ENCODE peak calls at places on chromosomes 12 and 14, in ten cellular contexts. One of them, this sample, is unnamed.
A peak's percentile ranks its signal among the peaks of the same experiment; 100 is the strongest.

GRCh38 chr12:83793616-83794015 is 1106.9 kb downstream of the TMTC2 start:
- DNase-seq in GM12892: no peak
- DNase-seq in stomach: no peak
- DNase-seq in GM12891: no peak
- DNase-seq in GM23338: no peak
- DNase-seq in HCT116: no peak
- DNase-seq in upper lobe of left lung: no peak
- DNase-seq in HepG2: no peak
- DNase-seq in spleen: no peak
- DNase-seq in breast epithelium: no peak
- DNase-seq in this sample: no peak

GRCh38 chr14:80988742-80989429 is 33.5 kb downstream of the TSHR start:
- DNase-seq in GM12892: no peak
- DNase-seq in stomach: no peak
- DNase-seq in GM12891: no peak
- DNase-seq in GM23338: no peak
- DNase-seq in HCT116: no peak
- DNase-seq in upper lobe of left lung: no peak
- DNase-seq in HepG2: no peak
- DNase-seq in spleen: no peak
- DNase-seq in breast epithelium: no peak
- DNase-seq in this sample: no peak

GRCh38 chr12:1373887-1374286 is 220.5 kb downstream of the FBXL14 start:
- DNase-seq in GM12892: no peak
- DNase-seq in stomach: no peak
- DNase-seq in GM12891: no peak
- DNase-seq in GM23338: no peak
- DNase-seq in HCT116: no peak
- DNase-seq in upper lobe of left lung: no peak
- DNase-seq in HepG2: no peak
- DNase-seq in spleen: no peak
- DNase-seq in breast epithelium: no peak
- DNase-seq in this sample: no peak

GRCh38 chr12:124507188-124508109 is 60.0 kb downstream of the NCOR2 start:
- DNase-seq in GM12892: no peak
- DNase-seq in stomach: no peak
- DNase-seq in GM12891: no peak
- DNase-seq in GM23338: no peak
- DNase-seq in HCT116: no peak
- DNase-seq in upper lobe of left lung: no peak
- DNase-seq in HepG2: no peak
- DNase-seq in spleen: no peak
- DNase-seq in breast epithelium: no peak
- DNase-seq in this sample: no peak

GRCh38 chr12:68733661-68734071 is 12.3 kb upstream of the SLC35E3 start:
- DNase-seq in GM12892: no peak
- DNase-seq in stomach: no peak
- DNase-seq in GM12891: no peak
- DNase-seq in GM23338: no peak
- DNase-seq in HCT116: no peak
- DNase-seq in upper lobe of left lung: no peak
- DNase-seq in HepG2: no peak
- DNase-seq in spleen: no peak
- DNase-seq in breast epithelium: no peak
- DNase-seq in this sample: no peak

GRCh38 chr12:19048943-19049342 is 80.6 kb upstream of the PLEKHA5 start:
- DNase-seq in GM12892: no peak
- DNase-seq in stomach: no peak
- DNase-seq in GM12891: no peak
- DNase-seq in GM23338: no peak
- DNase-seq in HCT116: no peak
- DNase-seq in upper lobe of left lung: no peak
- DNase-seq in HepG2: no peak
- DNase-seq in spleen: no peak
- DNase-seq in breast epithelium: no peak
- DNase-seq in this sample: no peak

GRCh38 chr14:66247662-66248061 is 238.5 kb upstream of the CCDC196 start:
- DNase-seq in GM12892: no peak
- DNase-seq in stomach: no peak
- DNase-seq in GM12891: no peak
- DNase-seq in GM23338: no peak
- DNase-seq in HCT116: no peak
- DNase-seq in upper lobe of left lung: no peak
- DNase-seq in HepG2: no peak
- DNase-seq in spleen: no peak
- DNase-seq in breast epithelium: no peak
- DNase-seq in this sample: no peak

GRCh38 chr14:103463149-103463548 is 59.5 kb downstream of the CKB start:
- DNase-seq in GM12892: no peak
- DNase-seq in stomach: no peak
- DNase-seq in GM12891: no peak
- DNase-seq in GM23338: no peak
- DNase-seq in HCT116: no peak
- DNase-seq in upper lobe of left lung: no peak
- DNase-seq in HepG2: no peak
- DNase-seq in spleen: no peak
- DNase-seq in breast epithelium: no peak
- DNase-seq in this sample: no peak

GRCh38 chr12:83477706-83478105 is 791.0 kb downstream of the TMTC2 start:
- DNase-seq in GM12892: no peak
- DNase-seq in stomach: no peak
- DNase-seq in GM12891: no peak
- DNase-seq in GM23338: no peak
- DNase-seq in HCT116: no peak
- DNase-seq in upper lobe of left lung: no peak
- DNase-seq in HepG2: no peak
- DNase-seq in spleen: no peak
- DNase-seq in breast epithelium: no peak
- DNase-seq in this sample: no peak

GRCh38 chr12:547883-548470 is 88.2 kb downstream of the B4GALNT3 start:
- DNase-seq in GM12892: no peak
- DNase-seq in stomach: no peak
- DNase-seq in GM12891: no peak
- DNase-seq in GM23338: no peak
- DNase-seq in HCT116: no peak
- DNase-seq in upper lobe of left lung: no peak
- DNase-seq in HepG2: no peak
- DNase-seq in spleen: peak; percentile 57
- DNase-seq in breast epithelium: no peak
- DNase-seq in this sample: no peak

GRCh38 chr12:6161124-6161882 is 36.8 kb upstream of the VWF start:
- DNase-seq in GM12892: no peak
- DNase-seq in stomach: no peak
- DNase-seq in GM12891: no peak
- DNase-seq in GM23338: no peak
- DNase-seq in HCT116: no peak
- DNase-seq in upper lobe of left lung: no peak
- DNase-seq in HepG2: no peak
- DNase-seq in spleen: peak; percentile 69
- DNase-seq in breast epithelium: no peak
- DNase-seq in this sample: no peak

GRCh38 chr14:73758392-73759182 is 44.4 kb upstream of the PNMA1 start:
- DNase-seq in GM12892: no peak
- DNase-seq in stomach: peak; percentile 82
- DNase-seq in GM12891: peak; percentile 49
- DNase-seq in GM23338: peak; percentile 90
- DNase-seq in HCT116: peak; percentile 63
- DNase-seq in upper lobe of left lung: peak; percentile 86
- DNase-seq in HepG2: peak; percentile 71
- DNase-seq in spleen: peak; percentile 96
- DNase-seq in breast epithelium: no peak
- DNase-seq in this sample: peak; percentile 77

GRCh38 chr14:80419339-80419738 is 208.0 kb upstream of the DIO2 start:
- DNase-seq in GM12892: no peak
- DNase-seq in stomach: peak; percentile 71
- DNase-seq in GM12891: no peak
- DNase-seq in GM23338: no peak
- DNase-seq in HCT116: no peak
- DNase-seq in upper lobe of left lung: no peak
- DNase-seq in HepG2: no peak
- DNase-seq in spleen: no peak
- DNase-seq in breast epithelium: no peak
- DNase-seq in this sample: peak; percentile 68

GRCh38 chr12:4448376-4448775 is 2.8 kb upstream of the FGF6 start:
- DNase-seq in GM12892: no peak
- DNase-seq in stomach: no peak
- DNase-seq in GM12891: no peak
- DNase-seq in GM23338: no peak
- DNase-seq in HCT116: no peak
- DNase-seq in upper lobe of left lung: no peak
- DNase-seq in HepG2: no peak
- DNase-seq in spleen: no peak
- DNase-seq in breast epithelium: no peak
- DNase-seq in this sample: no peak

DNA sequence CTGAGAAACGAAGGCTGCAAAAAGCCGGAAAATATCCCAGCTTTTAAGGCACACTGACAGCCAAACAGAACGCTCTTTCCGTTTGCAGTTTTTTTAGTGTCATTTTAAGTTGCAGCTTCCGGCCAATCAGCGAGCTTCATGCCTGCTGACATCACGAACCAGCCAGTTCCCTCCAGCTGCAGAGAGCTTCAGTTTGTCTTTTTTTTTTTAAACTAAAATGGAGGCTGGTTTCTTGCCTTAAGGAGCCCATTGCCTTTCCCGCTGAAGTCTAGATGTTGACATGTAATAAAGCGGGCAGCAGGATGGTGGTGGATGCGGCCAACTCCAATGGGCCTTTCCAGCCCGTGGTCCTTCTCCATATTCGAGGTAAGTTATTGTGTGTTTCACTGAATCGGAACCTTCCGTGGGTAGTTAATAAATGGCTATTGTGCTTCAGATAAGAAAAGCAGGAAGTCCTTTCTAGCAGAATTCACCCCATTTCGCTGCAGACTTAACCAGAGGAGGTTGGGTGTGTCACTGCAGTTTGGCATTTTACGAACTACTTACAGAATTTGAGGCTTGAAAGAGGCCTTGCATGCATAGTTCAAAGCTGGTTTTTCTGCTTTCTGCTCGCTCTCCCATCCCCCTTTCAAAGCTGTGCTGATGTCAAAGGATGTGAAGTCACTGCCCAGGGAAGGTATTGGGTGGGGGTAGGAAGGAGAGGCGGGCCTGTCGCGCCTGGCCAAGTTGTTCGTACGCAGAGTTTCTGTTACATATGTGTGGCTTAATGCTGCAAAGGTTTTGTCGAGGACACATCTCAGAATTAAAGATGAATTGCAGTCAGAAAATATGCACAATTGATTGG is 48.4 kb downstream of the PPP2R5C start:
- DNase-seq in GM12892: peak; percentile 41
- DNase-seq in stomach: peak; percentile 86
- DNase-seq in GM12891: peak; percentile 47
- DNase-seq in GM23338: peak; percentile 96
- DNase-seq in HCT116: peak; percentile 91
- DNase-seq in upper lobe of left lung: peak; percentile 93
- DNase-seq in HepG2: peak; percentile 91
- DNase-seq in spleen: peak; percentile 94
- DNase-seq in breast epithelium: peak; percentile 78
- DNase-seq in this sample: peak; percentile 92
- TF ChIP-seq POLR2AphosphoS5 in GM12892: peak; percentile 68
- TF ChIP-seq POLR2AphosphoS5 in stomach: peak; percentile 97
- TF ChIP-seq POLR2AphosphoS5 in GM12891: peak; percentile 89
- TF ChIP-seq POLR2AphosphoS5 in GM23338: peak; percentile 73
- TF ChIP-seq POLR2AphosphoS5 in HCT116: peak; percentile 72
- TF ChIP-seq POLR2AphosphoS5 in upper lobe of left lung: peak; percentile 93
- TF ChIP-seq POLR2AphosphoS5 in HepG2: peak; percentile 83
- TF ChIP-seq POLR2AphosphoS5 in spleen: peak; percentile 86
- TF ChIP-seq POLR2AphosphoS5 in breast epithelium: peak; percentile 65
- TF ChIP-seq POLR2AphosphoS5 in this sample: peak; percentile 99

GRCh38 chr12:104137175-104137901 is 672 bp downstream of the NFYB start:
- DNase-seq in GM12892: peak; percentile 30
- DNase-seq in stomach: peak; percentile 34
- DNase-seq in GM12891: peak; percentile 24
- DNase-seq in GM23338: peak; percentile 70
- DNase-seq in HCT116: no peak
- DNase-seq in upper lobe of left lung: peak; percentile 39
- DNase-seq in HepG2: peak; percentile 47
- DNase-seq in spleen: peak; percentile 92
- DNase-seq in breast epithelium: no peak
- DNase-seq in this sample: peak; percentile 17
- TF ChIP-seq POLR2AphosphoS5 in GM12892: no peak
- TF ChIP-seq POLR2AphosphoS5 in stomach: no peak
- TF ChIP-seq POLR2AphosphoS5 in GM12891: peak; percentile 48
- TF ChIP-seq POLR2AphosphoS5 in GM23338: no peak
- TF ChIP-seq POLR2AphosphoS5 in HCT116: peak; percentile 20
- TF ChIP-seq POLR2AphosphoS5 in upper lobe of left lung: no peak
- TF ChIP-seq POLR2AphosphoS5 in HepG2: peak; percentile 59
- TF ChIP-seq POLR2AphosphoS5 in spleen: peak; percentile 49
- TF ChIP-seq POLR2AphosphoS5 in breast epithelium: no peak
- TF ChIP-seq POLR2AphosphoS5 in this sample: no peak

GRCh38 chr12:106147956-106148355 is 9.2 kb upstream of the NUAK1 start:
- DNase-seq in GM12892: no peak
- DNase-seq in stomach: peak; percentile 84
- DNase-seq in GM12891: no peak
- DNase-seq in GM23338: no peak
- DNase-seq in HCT116: no peak
- DNase-seq in upper lobe of left lung: no peak
- DNase-seq in HepG2: no peak
- DNase-seq in spleen: no peak
- DNase-seq in breast epithelium: no peak
- DNase-seq in this sample: peak; percentile 51
- TF ChIP-seq POLR2AphosphoS5 in GM12892: no peak
- TF ChIP-seq POLR2AphosphoS5 in stomach: peak; percentile 35
- TF ChIP-seq POLR2AphosphoS5 in GM12891: no peak
- TF ChIP-seq POLR2AphosphoS5 in GM23338: no peak
- TF ChIP-seq POLR2AphosphoS5 in HCT116: no peak
- TF ChIP-seq POLR2AphosphoS5 in upper lobe of left lung: no peak
- TF ChIP-seq POLR2AphosphoS5 in HepG2: no peak
- TF ChIP-seq POLR2AphosphoS5 in spleen: no peak
- TF ChIP-seq POLR2AphosphoS5 in breast epithelium: no peak
- TF ChIP-seq POLR2AphosphoS5 in this sample: no peak

GRCh38 chr12:45356822-45357546 is 141.1 kb downstream of the ANO6 start:
- DNase-seq in GM12892: no peak
- DNase-seq in stomach: no peak
- DNase-seq in GM12891: no peak
- DNase-seq in GM23338: no peak
- DNase-seq in HCT116: no peak
- DNase-seq in upper lobe of left lung: no peak
- DNase-seq in HepG2: no peak
- DNase-seq in spleen: no peak
- DNase-seq in breast epithelium: no peak
- DNase-seq in this sample: no peak

GRCh38 chr12:45354399-45354798 is 138.5 kb downstream of the ANO6 start:
- DNase-seq in GM12892: no peak
- DNase-seq in stomach: no peak
- DNase-seq in GM12891: no peak
- DNase-seq in GM23338: peak; percentile 23
- DNase-seq in HCT116: no peak
- DNase-seq in upper lobe of left lung: no peak
- DNase-seq in HepG2: no peak
- DNase-seq in spleen: no peak
- DNase-seq in breast epithelium: no peak
- DNase-seq in this sample: no peak

GRCh38 chr12:45355750-45356149 is 139.9 kb downstream of the ANO6 start:
- DNase-seq in GM12892: no peak
- DNase-seq in stomach: no peak
- DNase-seq in GM12891: no peak
- DNase-seq in GM23338: no peak
- DNase-seq in HCT116: no peak
- DNase-seq in upper lobe of left lung: no peak
- DNase-seq in HepG2: no peak
- DNase-seq in spleen: no peak
- DNase-seq in breast epithelium: no peak
- DNase-seq in this sample: no peak

GRCh38 chr12:45353944-45354343 is 138.0 kb downstream of the ANO6 start:
- DNase-seq in GM12892: no peak
- DNase-seq in stomach: no peak
- DNase-seq in GM12891: no peak
- DNase-seq in GM23338: no peak
- DNase-seq in HCT116: no peak
- DNase-seq in upper lobe of left lung: no peak
- DNase-seq in HepG2: no peak
- DNase-seq in spleen: no peak
- DNase-seq in breast epithelium: no peak
- DNase-seq in this sample: no peak

GRCh38 chr12:45357547-45358417 is 141.9 kb downstream of the ANO6 start:
- DNase-seq in GM12892: no peak
- DNase-seq in stomach: no peak
- DNase-seq in GM12891: no peak
- DNase-seq in GM23338: no peak
- DNase-seq in HCT116: no peak
- DNase-seq in upper lobe of left lung: no peak
- DNase-seq in HepG2: peak; percentile 6
- DNase-seq in spleen: no peak
- DNase-seq in breast epithelium: no peak
- DNase-seq in this sample: no peak
- TF ChIP-seq POLR2AphosphoS5 in GM12892: no peak
- TF ChIP-seq POLR2AphosphoS5 in stomach: no peak
- TF ChIP-seq POLR2AphosphoS5 in GM12891: no peak
- TF ChIP-seq POLR2AphosphoS5 in GM23338: no peak
- TF ChIP-seq POLR2AphosphoS5 in HCT116: no peak
- TF ChIP-seq POLR2AphosphoS5 in upper lobe of left lung: no peak
- TF ChIP-seq POLR2AphosphoS5 in HepG2: no peak
- TF ChIP-seq POLR2AphosphoS5 in spleen: no peak
- TF ChIP-seq POLR2AphosphoS5 in breast epithelium: no peak
- TF ChIP-seq POLR2AphosphoS5 in this sample: no peak